ENCODE peak calls at places on chromosome 16, in nine cellular contexts. O is brain microvascular endothelial cell; Z is CD8-positive, alpha-beta memory T cell; M is breast epithelium; G is Peyer's patch; Q is tibial artery; F is cardiac muscle cell; C is effector memory CD4-positive, alpha-beta T cell; T is upper lobe of right lung. X is an unnamed sample.

GRCh38 chr16:2282262-2282661 is 14.3 kb upstream of the RNPS1 start:
- DNase-seq in O (no peak), Z (no peak), M (no peak), G (no peak), Q (no peak), F (no peak), C (no peak), T (no peak), X (no peak)

GRCh38 chr16:64846966-64847365 is 274.9 kb downstream of the CDH11 start:
- DNase-seq in O (no peak), Z (no peak), M (no peak), G (no peak), Q (no peak), F (no peak), C (no peak), T (no peak), X (no peak)

GRCh38 chr16:55667753-55668152 is 12.0 kb downstream of the SLC6A2 start:
- DNase-seq in O (no peak), Z (no peak), M (no peak), G (no peak), Q (no peak), F (no peak), C (no peak), T (no peak), X (no peak)

GRCh38 chr16:49399594-49400364 is 26.2 kb downstream of the C16orf78 start:
- DNase-seq in O (no peak), Z (no peak), M (no peak), G (no peak), Q (no peak), F (no peak), C (no peak), T (no peak), X (no peak)

GRCh38 chr16:48829911-48830310 is 219.9 kb upstream of the N4BP1 start:
- DNase-seq in O (no peak), Z (no peak), M (no peak), G (no peak), Q (no peak), F (no peak), C (no peak), T (no peak), X (no peak)

GRCh38 chr16:82061861-82062525 is 26.9 kb downstream of the HSD17B2 start:
- DNase-seq in O (peak), Z (no peak), M (no peak), G (no peak), Q (no peak), F (peak), C (no peak), T (no peak), X (peak)

GRCh38 chr16:13780841-13781553 is 139.0 kb upstream of the ERCC4 start:
- DNase-seq in O (no peak), Z (no peak), M (no peak), G (no peak), Q (no peak), F (no peak), C (no peak), T (no peak), X (no peak)

GRCh38 chr16:50315346-50315997 is 49.1 kb downstream of the ADCY7 start:
- DNase-seq in O (no peak), Z (no peak), M (no peak), G (peak), Q (no peak), F (no peak), C (no peak), T (no peak), X (no peak)

GRCh38 chr16:3112058-3112880 is at the start of gene ZNF205:
- DNase-seq in O (peak), Z (no peak), M (peak), G (no peak), Q (peak), F (peak), C (no peak), T (peak), X (peak)

GRCh38 chr16:67431077-67431804 is at the start of gene HSD11B2:
- DNase-seq in O (no peak), Z (no peak), M (no peak), G (peak), Q (no peak), F (peak), C (peak), T (peak), X (peak)

GRCh38 chr16:54522596-54522995 is 236.0 kb upstream of the IRX3 start:
- DNase-seq in O (no peak), Z (no peak), M (no peak), G (no peak), Q (no peak), F (no peak), C (no peak), T (no peak), X (no peak)

GRCh38 chr16:72092832-72093447 is 480 bp downstream of the TXNL4B start:
- DNase-seq in O (peak), Z (no peak), M (no peak), G (no peak), Q (no peak), F (peak), C (no peak), T (no peak), X (peak)

GRCh38 chr16:51950118-51950517 is 596.8 kb downstream of the TOX3 start:
- DNase-seq in O (no peak), Z (no peak), M (no peak), G (no peak), Q (no peak), F (no peak), C (no peak), T (no peak), X (no peak)

GRCh38 chr16:84119368-84119767 is 2.6 kb upstream of the MBTPS1 start:
- DNase-seq in O (no peak), Z (no peak), M (no peak), G (no peak), Q (no peak), F (no peak), C (no peak), T (no peak), X (no peak)

GRCh38 chr16:73190688-73191087 is 142.8 kb upstream of the ZFHX3 start:
- DNase-seq in O (no peak), Z (no peak), M (no peak), G (no peak), Q (no peak), F (no peak), C (no peak), T (no peak), X (no peak)

GRCh38 chr16:11161974-11162373 is 94.0 kb downstream of the SOCS1 start:
- DNase-seq in O (no peak), Z (no peak), M (no peak), G (no peak), Q (no peak), F (peak), C (no peak), T (no peak), X (no peak)

GRCh38 chr16:57185446-57185944 is 344 bp downstream of the PSME3IP1 start:
- DNase-seq in O (peak), Z (peak), M (peak), G (no peak), Q (peak), F (peak), C (peak), T (no peak), X (peak)

GRCh38 chr16:27254262-27254811 is 14.2 kb downstream of the NSMCE1 start:
- DNase-seq in O (no peak), Z (no peak), M (no peak), G (peak), Q (no peak), F (no peak), C (no peak), T (no peak), X (no peak)

GRCh38 chr16:87603684-87604571 is 1.6 kb downstream of the JPH3 start:
- DNase-seq in O (no peak), Z (no peak), M (no peak), G (no peak), Q (no peak), F (peak), C (no peak), T (no peak), X (no peak)

GRCh38 chr16:4649744-4650442 is 25.3 kb downstream of the MGRN1 start:
- DNase-seq in O (no peak), Z (no peak), M (no peak), G (no peak), Q (no peak), F (no peak), C (no peak), T (no peak), X (no peak)

GRCh38 chr16:53518550-53519416 is 15.8 kb upstream of the AKTIP start:
- DNase-seq in O (peak), Z (peak), M (no peak), G (peak), Q (no peak), F (no peak), C (peak), T (no peak), X (no peak)

GRCh38 chr16:62225675-62226074 is 189.4 kb upstream of the CDH8 start:
- DNase-seq in O (peak), Z (no peak), M (peak), G (peak), Q (peak), F (peak), C (no peak), T (peak), X (peak)

GRCh38 chr16:75376475-75376907 is 56.8 kb downstream of the CFDP1 start:
- DNase-seq in O (no peak), Z (no peak), M (no peak), G (no peak), Q (no peak), F (no peak), C (no peak), T (no peak), X (no peak)

GRCh38 chr16:23124315-23124714 is 24.9 kb downstream of the USP31 start:
- DNase-seq in O (peak), Z (no peak), M (no peak), G (no peak), Q (no peak), F (no peak), C (no peak), T (no peak), X (peak)

GRCh38 chr16:89360760-89361435 is 129.5 kb downstream of the ANKRD11 start:
- DNase-seq in O (no peak), Z (peak), M (no peak), G (peak), Q (no peak), F (no peak), C (peak), T (peak), X (no peak)

GRCh38 chr16:11175850-11176341 is 80.1 kb downstream of the SOCS1 start:
- DNase-seq in O (no peak), Z (no peak), M (no peak), G (no peak), Q (no peak), F (no peak), C (no peak), T (no peak), X (no peak)

GRCh38 chr16:1310832-1311200 is 1.4 kb downstream of the UBE2I start:
- DNase-seq in O (no peak), Z (no peak), M (no peak), G (peak), Q (no peak), F (no peak), C (no peak), T (no peak), X (no peak)

GRCh38 chr16:64428463-64428862 is 693.4 kb downstream of the CDH11 start:
- DNase-seq in O (peak), Z (no peak), M (no peak), G (no peak), Q (no peak), F (no peak), C (no peak), T (no peak), X (no peak)

GRCh38 chr16:81575307-81575706 is 130.7 kb downstream of the CMIP start:
- DNase-seq in O (no peak), Z (no peak), M (no peak), G (no peak), Q (no peak), F (no peak), C (no peak), T (no peak), X (no peak)

GRCh38 chr16:4461250-4462085 is 13.0 kb downstream of the NMRAL1 start:
- DNase-seq in O (no peak), Z (no peak), M (no peak), G (no peak), Q (no peak), F (peak), C (no peak), T (no peak), X (no peak)

GRCh38 chr16:70526403-70526802 is 2.8 kb downstream of the SF3B3 start:
- DNase-seq in O (no peak), Z (no peak), M (no peak), G (no peak), Q (no peak), F (no peak), C (no peak), T (no peak), X (no peak)

GRCh38 chr16:68779891-68780290 is 42.8 kb downstream of the CDH1 start:
- DNase-seq in O (no peak), Z (no peak), M (peak), G (no peak), Q (no peak), F (no peak), C (no peak), T (no peak), X (no peak)

GRCh38 chr16:89191033-89191900 is 9.1 kb downstream of the SLC22A31 start:
- DNase-seq in O (no peak), Z (peak), M (no peak), G (no peak), Q (no peak), F (no peak), C (no peak), T (peak), X (no peak)

DNA sequence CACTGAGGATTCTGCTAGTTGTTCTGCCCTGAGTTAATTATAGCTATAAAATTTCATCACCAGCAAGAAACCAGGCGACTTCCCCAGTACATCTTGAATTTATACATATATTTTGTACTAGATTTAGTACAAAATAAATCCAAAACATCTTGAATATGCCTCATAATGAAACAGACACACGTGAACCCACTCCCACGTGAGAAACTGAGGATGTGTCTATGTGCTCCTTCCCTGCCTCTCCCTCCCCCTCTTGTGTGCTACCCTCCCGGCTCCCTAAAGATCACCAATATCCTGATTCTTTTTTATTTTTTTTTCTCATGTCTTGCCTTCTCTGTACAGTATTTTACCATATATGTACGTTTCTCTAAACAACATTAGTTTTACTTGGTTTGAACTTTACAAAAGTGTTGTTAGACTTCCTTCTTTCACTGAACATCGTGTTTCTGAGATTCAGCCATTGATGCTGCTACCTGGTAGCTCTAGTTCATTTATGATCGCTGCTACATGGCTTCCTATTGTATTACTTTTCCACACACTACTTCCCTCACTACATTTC is 1.1 kb upstream of the LCMT1 start:
- DNase-seq in O (no peak), Z (no peak), M (no peak), G (no peak), Q (no peak), F (no peak), C (no peak), T (no peak), X (no peak)
- H3K27ac ChIP-seq in O (peak), Z (peak), M (no peak), G (peak), Q (peak), F (no peak), C (peak), T (peak), X (peak)

GRCh38 chr16:12758031-12758669 is 45.5 kb downstream of the CPPED1 start:
- DNase-seq in O (no peak), Z (no peak), M (no peak), G (no peak), Q (no peak), F (peak), C (no peak), T (no peak), X (no peak)

GRCh38 chr16:12758670-12759558 is 44.8 kb downstream of the CPPED1 start:
- DNase-seq in O (no peak), Z (no peak), M (no peak), G (peak), Q (no peak), F (no peak), C (no peak), T (no peak), X (no peak)

GRCh38 chr16:12754824-12755543 is 48.7 kb downstream of the CPPED1 start:
- DNase-seq in O (peak), Z (no peak), M (no peak), G (no peak), Q (no peak), F (no peak), C (no peak), T (no peak), X (no peak)

GRCh38 chr16:12760819-12761611 is 42.7 kb downstream of the CPPED1 start:
- DNase-seq in O (no peak), Z (no peak), M (no peak), G (no peak), Q (no peak), F (no peak), C (no peak), T (no peak), X (no peak)

GRCh38 chr16:12757546-12757945 is 46.1 kb downstream of the CPPED1 start:
- DNase-seq in O (no peak), Z (no peak), M (no peak), G (no peak), Q (no peak), F (no peak), C (no peak), T (no peak), X (no peak)
- H3K27ac ChIP-seq in O (no peak), Z (no peak), M (no peak), G (no peak), Q (no peak), F (peak), C (no peak), T (no peak), X (no peak)

GRCh38 chr16:35574011-35574410 is 2114.6 kb downstream of the TP53TG3F start:
- DNase-seq in O (no peak), Z (no peak), M (no peak), G (no peak), Q (no peak), F (no peak), C (no peak), T (no peak), X (no peak)

GRCh38 chr16:35573407-35573806 is 2114.0 kb downstream of the TP53TG3F start:
- DNase-seq in O (no peak), Z (no peak), M (no peak), G (no peak), Q (no peak), F (no peak), C (no peak), T (no peak), X (no peak)

GRCh38 chr16:35570946-35571345 is 2111.5 kb downstream of the TP53TG3F start:
- DNase-seq in O (no peak), Z (no peak), M (no peak), G (no peak), Q (no peak), F (no peak), C (no peak), T (no peak), X (no peak)

GRCh38 chr16:35574454-35575431 is 2115.3 kb downstream of the TP53TG3F start:
- DNase-seq in O (no peak), Z (no peak), M (no peak), G (no peak), Q (no peak), F (no peak), C (no peak), T (no peak), X (no peak)

GRCh38 chr16:35572186-35572585 is 2112.8 kb downstream of the TP53TG3F start:
- DNase-seq in O (no peak), Z (no peak), M (no peak), G (no peak), Q (no peak), F (no peak), C (no peak), T (no peak), X (no peak)
- H3K27ac ChIP-seq in O (no peak), Z (no peak), M (no peak), G (no peak), Q (no peak), F (no peak), C (no peak), T (no peak), X (no peak)

GRCh38 chr16:47129755-47130435 is 13.8 kb downstream of the NETO2 start:
- DNase-seq in O (no peak), Z (no peak), M (no peak), G (no peak), Q (no peak), F (no peak), C (no peak), T (no peak), X (no peak)
- H3K27ac ChIP-seq in O (no peak), Z (no peak), M (no peak), G (no peak), Q (no peak), F (no peak), C (no peak), T (no peak), X (no peak)

X was measured in A549.